ENCODE peak calls at places on chromosomes 7 and 10, in six cellular contexts. P, N, Z, I, E and U are unnamed samples.

GRCh38 chr10:127122831-127123230 is 73.6 kb downstream of the INSYN2A start:
- DNase-seq in E (no peak), I (no peak), Z (no peak), P (no peak), N (no peak), U (no peak)

GRCh38 chr7:103989785-103990775 is 622 bp upstream of the RELN start:
- DNase-seq in E (no peak), P (peak; percentile 58), N (no peak), Z (peak; percentile 68), I (no peak), U (no peak)

GRCh38 chr7:21767300-21767900 is 178.3 kb downstream of the CDCA7L start:
- DNase-seq in I (no peak), N (no peak), E (peak; percentile 73), Z (peak; percentile 88), P (peak; percentile 84), U (no peak)

GRCh38 chr10:538895-539294 is 150.6 kb downstream of the DIP2C start:
- DNase-seq in E (no peak), N (no peak), Z (no peak), I (no peak), P (no peak), U (no peak)

GRCh38 chr10:24824124-24824523 is 100.4 kb upstream of the ARHGAP21 start:
- DNase-seq in I (no peak), P (no peak), N (no peak), Z (no peak), E (no peak), U (no peak)

GRCh38 chr7:48139461-48139860 is 31.8 kb upstream of the ABCA13 start:
- DNase-seq in I (no peak), E (no peak), P (peak; percentile 62), Z (peak; percentile 33), N (no peak), U (no peak)

GRCh38 chr7:29017666-29018065 is 59.5 kb upstream of the TRIL start:
- DNase-seq in I (no peak), N (no peak), P (no peak), Z (no peak), E (no peak), U (no peak)

GRCh38 chr10:127928021-127928806 is 21.3 kb downstream of the PTPRE start:
- DNase-seq in Z (no peak), N (no peak), I (no peak), E (no peak), P (no peak), U (no peak)

GRCh38 chr10:3331104-3331645 is 158.6 kb upstream of the PITRM1 start:
- DNase-seq in N (no peak), P (no peak), E (no peak), I (no peak), Z (no peak), U (no peak)

GRCh38 chr7:6106140-6106904 is 75.1 kb downstream of the ANKRD61 start:
- DNase-seq in P (no peak), N (peak; percentile 57), I (peak; percentile 37), Z (peak; percentile 11), E (no peak), U (peak; percentile 9)

GRCh38 chr7:29189743-29190201 is 4.8 kb upstream of the CHN2 start:
- DNase-seq in I (peak; percentile 63), N (peak; percentile 84), E (peak; percentile 94), P (peak; percentile 99), Z (peak; percentile 93), U (peak; percentile 72)

GRCh38 chr10:580796-581195 is 108.7 kb downstream of the DIP2C start:
- DNase-seq in N (no peak), I (no peak), Z (no peak), E (no peak), P (no peak), U (no peak)

GRCh38 chr7:7122701-7123281 is 59.6 kb upstream of the C1GALT1 start:
- DNase-seq in P (no peak), I (no peak), Z (no peak), E (no peak), N (no peak), U (no peak)

GRCh38 chr10:130236711-130237110 is 100.5 kb downstream of the GLRX3 start:
- DNase-seq in E (no peak), I (no peak), Z (no peak), N (peak; percentile 22), P (no peak), U (no peak)

GRCh38 chr10:19775286-19775685 is 40.9 kb upstream of the PLXDC2 start:
- DNase-seq in N (no peak), Z (no peak), P (no peak), E (no peak), I (no peak), U (no peak)

GRCh38 chr7:106216517-106217088 is 68.2 kb downstream of the NAMPT start:
- DNase-seq in N (no peak), Z (no peak), I (no peak), P (no peak), E (no peak), U (no peak)

GRCh38 chr7:4715385-4715770 is 33.3 kb downstream of the FOXK1 start:
- DNase-seq in Z (no peak), N (peak; percentile 75), I (peak; percentile 80), P (no peak), E (no peak), U (peak; percentile 72)

GRCh38 chr10:75695994-75696393 is 264.6 kb downstream of the LRMDA start:
- DNase-seq in E (no peak), I (no peak), N (no peak), P (no peak), Z (no peak), U (no peak)

GRCh38 chr10:32887481-32887880 is 70.5 kb downstream of the ITGB1 start:
- DNase-seq in N (peak; percentile 51), E (no peak), I (no peak), Z (peak; percentile 11), P (no peak), U (no peak)

GRCh38 chr10:127135844-127136577 is 60.4 kb downstream of the INSYN2A start:
- DNase-seq in Z (no peak), P (no peak), N (no peak), I (no peak), E (no peak), U (no peak)

GRCh38 chr7:157549612-157550299 is 213.0 kb downstream of the DNAJB6 start:
- DNase-seq in Z (no peak), I (peak; percentile 20), N (peak; percentile 32), E (no peak), P (no peak), U (peak; percentile 34)

GRCh38 chr7:95430864-95431263 is 4.0 kb downstream of the PON2 start:
- DNase-seq in E (no peak), Z (no peak), N (no peak), I (no peak), P (no peak), U (no peak)

GRCh38 chr10:72736176-72736795 is 44.3 kb downstream of the MCU start:
- DNase-seq in Z (no peak), P (no peak), N (no peak), I (no peak), E (no peak), U (no peak)

GRCh38 chr7:102933763-102934162 is 21.0 kb downstream of the LRRC17 start:
- DNase-seq in E (peak; percentile 34), N (peak; percentile 63), P (peak; percentile 78), I (peak; percentile 71), Z (peak; percentile 94), U (peak; percentile 89)

GRCh38 chr7:108181073-108181985 is 51.2 kb upstream of the LAMB4 start:
- DNase-seq in Z (peak; percentile 51), P (peak; percentile 78), I (no peak), E (peak; percentile 70), N (no peak), U (no peak)

DNA sequence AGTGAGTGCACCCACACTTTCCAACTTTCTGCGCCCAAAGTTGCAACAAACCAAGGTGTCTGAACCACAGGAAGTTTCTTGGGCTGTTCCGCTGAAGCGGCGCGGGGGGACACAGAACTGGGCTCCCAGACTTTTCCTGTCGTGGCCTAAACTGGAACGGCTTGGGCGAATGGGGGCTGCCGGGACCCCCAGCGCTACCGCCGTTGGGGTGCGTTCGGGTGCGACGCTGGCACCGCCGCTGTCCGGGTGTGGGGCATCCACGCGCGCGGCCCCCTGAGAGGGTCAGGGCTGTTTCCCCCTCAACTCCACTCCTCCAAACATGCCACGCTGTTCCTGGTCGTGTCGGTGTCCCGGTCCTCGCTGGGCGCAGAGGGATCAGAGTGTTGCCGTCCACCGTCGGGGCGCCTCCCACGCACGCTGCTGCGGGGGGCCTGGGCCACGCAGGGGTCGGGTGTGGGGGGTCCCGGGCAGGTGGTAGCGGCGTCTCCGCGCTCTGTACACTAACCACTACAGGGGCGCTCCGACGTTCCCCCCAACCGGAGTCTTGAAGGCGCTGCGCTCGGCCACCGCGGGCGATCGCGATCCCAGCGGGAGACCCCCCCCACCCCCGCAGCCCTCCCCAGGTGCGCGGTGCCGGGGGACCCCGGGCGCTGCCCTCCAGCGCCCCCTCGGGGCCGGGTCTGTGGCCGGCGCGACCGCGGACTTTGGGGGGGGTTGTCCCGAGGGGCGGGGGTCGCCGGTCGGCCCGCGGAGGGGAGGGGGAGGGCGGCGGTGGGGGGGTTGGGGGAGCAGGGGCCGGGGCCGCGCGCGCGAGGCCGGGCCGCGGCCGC is 2.2 kb upstream of the CUX1 start:
- DNase-seq in E (no peak), N (peak; percentile 84), Z (peak; percentile 56), I (peak; percentile 43), P (peak; percentile 62), U (peak; percentile 60)
- H3K27ac ChIP-seq in E (no peak overlapping the region), N (peak overlapping the region; percentile 59), Z (no peak overlapping the region), I (peak overlapping the region; percentile 78), P (no peak overlapping the region), U (peak overlapping the region; percentile 0)

DNA sequence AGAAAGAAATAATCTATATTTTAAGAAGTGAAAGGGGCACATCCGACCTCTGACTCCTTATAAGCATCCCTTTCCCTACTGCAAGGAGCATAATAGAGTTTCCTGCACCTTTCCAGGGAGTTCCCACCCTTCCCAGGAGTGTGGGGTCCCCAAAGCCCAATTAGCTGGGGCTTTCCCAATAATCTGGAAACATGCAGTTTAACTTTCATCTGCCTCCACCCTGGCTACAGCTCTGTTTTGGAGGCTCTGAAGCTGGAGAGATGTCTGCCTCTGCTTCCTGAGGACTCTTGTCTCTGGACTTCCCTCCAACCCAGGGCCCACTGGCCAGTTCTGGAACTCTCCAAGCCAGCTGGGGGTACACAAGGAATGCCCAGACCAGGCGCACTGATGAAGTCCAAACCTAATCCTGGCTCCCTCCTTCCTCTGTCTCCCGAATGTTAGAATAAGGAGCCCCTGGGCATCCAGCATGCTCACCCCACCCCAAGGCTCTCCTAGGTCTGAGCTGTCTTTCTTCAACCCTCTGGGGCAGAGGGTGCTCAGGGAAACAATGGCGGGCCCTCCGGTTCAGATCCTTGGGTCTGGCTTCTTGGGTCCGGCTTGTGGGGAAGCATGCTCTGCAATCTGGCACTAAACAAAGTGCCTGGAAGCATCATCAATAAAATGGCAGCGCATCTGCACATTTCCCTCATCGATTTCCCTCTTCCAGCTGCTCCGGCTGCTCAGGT is 13.4 kb downstream of the HOXA4 start:
- DNase-seq in E (no peak), Z (no peak), N (no peak), P (no peak), I (no peak), U (no peak)
- H3K27me3 ChIP-seq in E (peaks cover 96% of the 10 kb centered on the region), Z (peaks cover 100% of the 10 kb centered on the region), N (no peaks in the 10 kb centered on the region), P (peaks cover 97% of the 10 kb centered on the region), I (peaks cover 6% of the 10 kb centered on the region), U (no peaks in the 10 kb centered on the region)

DNA sequence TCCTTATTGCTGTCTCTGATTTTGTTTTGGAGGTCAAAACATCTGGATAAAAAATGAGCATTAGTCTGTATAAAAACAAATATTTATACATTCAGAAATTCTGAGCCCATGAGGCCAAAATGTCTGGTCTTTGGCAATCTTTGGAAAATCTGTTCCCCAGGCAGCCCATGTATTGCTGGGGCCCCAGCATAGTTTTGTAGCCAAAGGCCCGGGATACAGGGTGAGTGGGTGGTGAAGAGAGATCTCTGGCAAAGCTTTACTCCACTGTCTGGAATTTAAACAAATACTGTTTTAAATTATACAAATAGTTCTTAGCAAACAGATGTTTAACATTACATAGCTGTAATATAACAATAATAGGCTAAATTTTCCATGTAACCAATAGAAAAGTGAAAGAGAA is 134.7 kb upstream of the GALNT17 start:
- DNase-seq in I (no peak), E (no peak), P (no peak), N (no peak), Z (no peak), U (no peak)
- H3K27ac ChIP-seq in I (no peak overlapping the region), E (no peak overlapping the region), P (no peak overlapping the region), N (no peak overlapping the region), Z (no peak overlapping the region), U (no peak overlapping the region)

GRCh38 chr10:97099089-97099488 is 86.7 kb downstream of the SLIT1 start:
- DNase-seq in Z (no peak), I (no peak), E (no peak), P (no peak), N (no peak), U (no peak)
- H3K27me3 ChIP-seq in Z (no peaks in the 10 kb centered on the region), I (no peaks in the 10 kb centered on the region), E (no peaks in the 10 kb centered on the region), P (no peaks in the 10 kb centered on the region), N (peaks cover 13% of the 10 kb centered on the region), U (no peaks in the 10 kb centered on the region)